ENCODE peak calls at places on chromosomes 6 and 20, in nine cellular contexts. Q, V, H, P, B, E, R, J and Y are unnamed samples.

GRCh38 chr6:87660226-87660886 is 41.7 kb downstream of the AKIRIN2 start:
- DNase-seq in Q (no peak), V (no peak), H (no peak), P (no peak), B (no peak), E (no peak), R (no peak), J (peak), Y (no peak)

GRCh38 chr6:125217369-125217768 is 63.8 kb downstream of the TPD52L1 start:
- DNase-seq in Q (no peak), V (no peak), H (no peak), P (no peak), B (no peak), E (no peak), R (no peak), J (no peak), Y (no peak)

GRCh38 chr20:44051661-44052000 is 135.4 kb downstream of the JPH2 start:
- DNase-seq in Q (no peak), V (no peak), H (no peak), P (no peak), B (no peak), E (no peak), R (no peak), J (no peak), Y (peak)

GRCh38 chr20:51636123-51636522 is 93.6 kb upstream of the NFATC2 start:
- DNase-seq in Q (no peak), V (no peak), H (no peak), P (peak), B (no peak), E (peak), R (no peak), J (peak), Y (no peak)

GRCh38 chr6:8100159-8100854 is 2.0 kb downstream of the EEF1E1 start:
- DNase-seq in Q (no peak), V (no peak), H (no peak), P (no peak), B (no peak), E (no peak), R (no peak), J (no peak), Y (no peak)

GRCh38 chr6:30727920-30728605 is 7.9 kb downstream of the TUBB start:
- DNase-seq in Q (no peak), V (no peak), H (no peak), P (no peak), B (no peak), E (no peak), R (no peak), J (peak), Y (no peak)

GRCh38 chr6:52103661-52104060 is 16.2 kb upstream of the PKHD1 start:
- DNase-seq in Q (no peak), V (no peak), H (no peak), P (no peak), B (no peak), E (no peak), R (no peak), J (no peak), Y (no peak)

GRCh38 chr6:87391334-87391733 is 16.4 kb upstream of the CFAP206 start:
- DNase-seq in Q (peak), V (no peak), H (peak), P (peak), B (no peak), E (no peak), R (no peak), J (peak), Y (no peak)

GRCh38 chr6:52213127-52213526 is 27.0 kb downstream of the IL17A start:
- DNase-seq in Q (no peak), V (no peak), H (no peak), P (peak), B (no peak), E (peak), R (no peak), J (no peak), Y (no peak)

GRCh38 chr6:153538491-153538890 is 407.4 kb upstream of the RGS17 start:
- DNase-seq in Q (no peak), V (no peak), H (no peak), P (no peak), B (no peak), E (no peak), R (no peak), J (no peak), Y (no peak)

GRCh38 chr6:108118791-108119211 is 44.3 kb upstream of the OSTM1 start:
- DNase-seq in Q (peak), V (no peak), H (no peak), P (no peak), B (no peak), E (peak), R (no peak), J (peak), Y (no peak)

GRCh38 chr6:129719692-129720091 is 9.7 kb upstream of the ARHGAP18 start:
- DNase-seq in Q (no peak), V (no peak), H (no peak), P (no peak), B (no peak), E (no peak), R (no peak), J (peak), Y (no peak)

GRCh38 chr6:117600008-117600743 is 2.1 kb downstream of the GOPC start:
- DNase-seq in Q (no peak), V (no peak), H (no peak), P (peak), B (no peak), E (peak), R (no peak), J (peak), Y (no peak)